ENCODE peak calls at places on chromosome X, in five cellular contexts. One of them, this sample, is unnamed.

GRCh38 chrX:10981491-10981890 is 129.6 kb upstream of the HCCS start:
- DNase-seq in fibroblast of lung: no peak
- DNase-seq in mesothelial cell of epicardium: no peak
- DNase-seq in heart left ventricle: no peak
- DNase-seq in Peyer's patch: no peak
- DNase-seq in this sample: no peak

GRCh38 chrX:2846992-2847391 is 18.3 kb downstream of the GYG2 start:
- DNase-seq in mesothelial cell of epicardium: no peak
- DNase-seq in fibroblast of lung: no peak
- DNase-seq in heart left ventricle: no peak
- DNase-seq in Peyer's patch: no peak
- DNase-seq in this sample: no peak

GRCh38 chrX:132671229-132671641 is 182.4 kb upstream of the MBNL3 start:
- DNase-seq in heart left ventricle: no peak
- DNase-seq in fibroblast of lung: peak
- DNase-seq in Peyer's patch: no peak
- DNase-seq in mesothelial cell of epicardium: no peak
- DNase-seq in this sample: no peak

GRCh38 chrX:101417981-101418841 is 10.2 kb downstream of the HNRNPH2 start:
- DNase-seq in mesothelial cell of epicardium: peak
- DNase-seq in heart left ventricle: peak
- DNase-seq in Peyer's patch: peak
- DNase-seq in fibroblast of lung: peak
- DNase-seq in this sample: no peak

GRCh38 chrX:39320165-39320564 is 518.9 kb downstream of the MID1IP1 start:
- DNase-seq in heart left ventricle: no peak
- DNase-seq in mesothelial cell of epicardium: no peak
- DNase-seq in Peyer's patch: no peak
- DNase-seq in fibroblast of lung: no peak
- DNase-seq in this sample: no peak

GRCh38 chrX:13082286-13083065 is 38.1 kb upstream of the FAM9C start:
- DNase-seq in heart left ventricle: no peak
- DNase-seq in mesothelial cell of epicardium: no peak
- DNase-seq in fibroblast of lung: no peak
- DNase-seq in Peyer's patch: no peak
- DNase-seq in this sample: no peak

GRCh38 chrX:149825424-149825823 is 43.7 kb downstream of the MAGEA9 start:
- DNase-seq in Peyer's patch: no peak
- DNase-seq in mesothelial cell of epicardium: no peak
- DNase-seq in heart left ventricle: no peak
- DNase-seq in fibroblast of lung: no peak
- DNase-seq in this sample: no peak

GRCh38 chrX:75273483-75273882 is 402 bp upstream of the UPRT start:
- DNase-seq in heart left ventricle: no peak
- DNase-seq in Peyer's patch: no peak
- DNase-seq in mesothelial cell of epicardium: no peak
- DNase-seq in fibroblast of lung: no peak
- DNase-seq in this sample: no peak

GRCh38 chrX:14032383-14032782 is 2.7 kb upstream of the GEMIN8 start:
- DNase-seq in fibroblast of lung: peak
- DNase-seq in Peyer's patch: peak
- DNase-seq in heart left ventricle: peak
- DNase-seq in mesothelial cell of epicardium: peak
- DNase-seq in this sample: no peak

GRCh38 chrX:2628751-2629315 is 62.3 kb upstream of the CD99 start:
- DNase-seq in heart left ventricle: no peak
- DNase-seq in mesothelial cell of epicardium: no peak
- DNase-seq in Peyer's patch: no peak
- DNase-seq in fibroblast of lung: no peak
- DNase-seq in this sample: no peak

GRCh38 chrX:37603938-37604409 is 32.5 kb downstream of the LANCL3 start:
- DNase-seq in heart left ventricle: peak
- DNase-seq in fibroblast of lung: peak
- DNase-seq in mesothelial cell of epicardium: no peak
- DNase-seq in Peyer's patch: no peak
- DNase-seq in this sample: no peak

GRCh38 chrX:153674219-153674851 is 722 bp upstream of the PNCK start:
- DNase-seq in heart left ventricle: no peak
- DNase-seq in fibroblast of lung: no peak
- DNase-seq in Peyer's patch: no peak
- DNase-seq in mesothelial cell of epicardium: peak
- DNase-seq in this sample: no peak

GRCh38 chrX:150361070-150361776 is 1.9 kb upstream of the MAMLD1 start:
- DNase-seq in heart left ventricle: peak
- DNase-seq in fibroblast of lung: peak
- DNase-seq in Peyer's patch: no peak
- DNase-seq in mesothelial cell of epicardium: peak
- DNase-seq in this sample: no peak

GRCh38 chrX:13092455-13092941 is 48.1 kb upstream of the FAM9C start:
- DNase-seq in Peyer's patch: peak
- DNase-seq in heart left ventricle: peak
- DNase-seq in fibroblast of lung: no peak
- DNase-seq in mesothelial cell of epicardium: no peak
- DNase-seq in this sample: no peak

GRCh38 chrX:18934708-18935107 is 49.2 kb downstream of the PHKA2 start:
- DNase-seq in fibroblast of lung: no peak
- DNase-seq in Peyer's patch: no peak
- DNase-seq in heart left ventricle: no peak
- DNase-seq in mesothelial cell of epicardium: no peak
- DNase-seq in this sample: no peak

GRCh38 chrX:103734125-103734760 is 23.5 kb downstream of the TMEM31 start:
- DNase-seq in Peyer's patch: no peak
- DNase-seq in heart left ventricle: no peak
- DNase-seq in mesothelial cell of epicardium: no peak
- DNase-seq in fibroblast of lung: peak
- DNase-seq in this sample: no peak

GRCh38 chrX:153687121-153688039 is at the start of gene SLC6A8:
- DNase-seq in fibroblast of lung: peak
- DNase-seq in mesothelial cell of epicardium: peak
- DNase-seq in Peyer's patch: peak
- DNase-seq in heart left ventricle: peak
- DNase-seq in this sample: no peak

GRCh38 chrX:125101971-125102750 is 217.5 kb upstream of the TEX13C start:
- DNase-seq in fibroblast of lung: no peak
- DNase-seq in mesothelial cell of epicardium: no peak
- DNase-seq in Peyer's patch: no peak
- DNase-seq in heart left ventricle: no peak
- DNase-seq in this sample: no peak

GRCh38 chrX:14064632-14065432 is 35.1 kb upstream of the GEMIN8 start:
- DNase-seq in fibroblast of lung: peak
- DNase-seq in mesothelial cell of epicardium: no peak
- DNase-seq in Peyer's patch: no peak
- DNase-seq in heart left ventricle: no peak
- DNase-seq in this sample: no peak

GRCh38 chrX:136646602-136647239 is 1.2 kb upstream of the CD40LG start:
- DNase-seq in heart left ventricle: no peak
- DNase-seq in mesothelial cell of epicardium: no peak
- DNase-seq in fibroblast of lung: no peak
- DNase-seq in Peyer's patch: peak
- DNase-seq in this sample: no peak

GRCh38 chrX:11929476-11929875 is 171.4 kb downstream of the MSL3 start:
- DNase-seq in heart left ventricle: no peak
- DNase-seq in fibroblast of lung: no peak
- DNase-seq in mesothelial cell of epicardium: no peak
- DNase-seq in Peyer's patch: no peak
- DNase-seq in this sample: no peak

GRCh38 chrX:129650183-129650689 is 4.5 kb downstream of the APLN start:
- DNase-seq in heart left ventricle: no peak
- DNase-seq in Peyer's patch: no peak
- DNase-seq in mesothelial cell of epicardium: no peak
- DNase-seq in fibroblast of lung: no peak
- DNase-seq in this sample: no peak

GRCh38 chrX:129646721-129647587 is 7.8 kb downstream of the APLN start:
- DNase-seq in Peyer's patch: no peak
- DNase-seq in fibroblast of lung: no peak
- DNase-seq in heart left ventricle: no peak
- DNase-seq in mesothelial cell of epicardium: no peak
- DNase-seq in this sample: no peak

GRCh38 chrX:129649268-129650182 is 5.2 kb downstream of the APLN start:
- DNase-seq in heart left ventricle: no peak
- DNase-seq in fibroblast of lung: peak
- DNase-seq in mesothelial cell of epicardium: no peak
- DNase-seq in Peyer's patch: no peak
- DNase-seq in this sample: no peak

GRCh38 chrX:129648514-129649267 is 6.1 kb downstream of the APLN start:
- DNase-seq in heart left ventricle: no peak
- DNase-seq in Peyer's patch: no peak
- DNase-seq in fibroblast of lung: no peak
- DNase-seq in mesothelial cell of epicardium: no peak
- DNase-seq in this sample: no peak

GRCh38 chrX:129647588-129648410 is 7.0 kb downstream of the APLN start:
- DNase-seq in mesothelial cell of epicardium: no peak
- DNase-seq in Peyer's patch: no peak
- DNase-seq in heart left ventricle: no peak
- DNase-seq in fibroblast of lung: no peak
- DNase-seq in this sample: no peak
- TF ChIP-seq CTCF in mesothelial cell of epicardium: no peak
- TF ChIP-seq CTCF in Peyer's patch: no peak
- TF ChIP-seq CTCF in heart left ventricle: no peak
- TF ChIP-seq CTCF in fibroblast of lung: no peak
- TF ChIP-seq CTCF in this sample: no peak

GRCh38 chrX:109886122-109886761 is 116.7 kb upstream of the TMEM164 start:
- DNase-seq in mesothelial cell of epicardium: no peak
- DNase-seq in Peyer's patch: no peak
- DNase-seq in fibroblast of lung: peak
- DNase-seq in heart left ventricle: peak
- DNase-seq in this sample: no peak
- TF ChIP-seq CTCF in mesothelial cell of epicardium: peak
- TF ChIP-seq CTCF in Peyer's patch: peak
- TF ChIP-seq CTCF in fibroblast of lung: peak
- TF ChIP-seq CTCF in heart left ventricle: peak
- TF ChIP-seq CTCF in this sample: peak

GRCh38 chrX:134752558-134752957 is 94.3 kb upstream of the PLAC1 start:
- DNase-seq in mesothelial cell of epicardium: no peak
- DNase-seq in heart left ventricle: no peak
- DNase-seq in fibroblast of lung: no peak
- DNase-seq in Peyer's patch: no peak
- DNase-seq in this sample: no peak

GRCh38 chrX:134758652-134759051 is 100.4 kb upstream of the PLAC1 start:
- DNase-seq in fibroblast of lung: no peak
- DNase-seq in mesothelial cell of epicardium: no peak
- DNase-seq in heart left ventricle: no peak
- DNase-seq in Peyer's patch: no peak
- DNase-seq in this sample: no peak

GRCh38 chrX:134749651-134750450 is 91.6 kb upstream of the PLAC1 start:
- DNase-seq in fibroblast of lung: no peak
- DNase-seq in mesothelial cell of epicardium: no peak
- DNase-seq in heart left ventricle: no peak
- DNase-seq in Peyer's patch: no peak
- DNase-seq in this sample: no peak

GRCh38 chrX:134753185-134754008 is 95.1 kb upstream of the PLAC1 start:
- DNase-seq in fibroblast of lung: peak
- DNase-seq in mesothelial cell of epicardium: no peak
- DNase-seq in heart left ventricle: no peak
- DNase-seq in Peyer's patch: no peak
- DNase-seq in this sample: no peak
- TF ChIP-seq CTCF in fibroblast of lung: no peak
- TF ChIP-seq CTCF in mesothelial cell of epicardium: no peak
- TF ChIP-seq CTCF in heart left ventricle: peak
- TF ChIP-seq CTCF in Peyer's patch: no peak
- TF ChIP-seq CTCF in this sample: peak

DNA sequence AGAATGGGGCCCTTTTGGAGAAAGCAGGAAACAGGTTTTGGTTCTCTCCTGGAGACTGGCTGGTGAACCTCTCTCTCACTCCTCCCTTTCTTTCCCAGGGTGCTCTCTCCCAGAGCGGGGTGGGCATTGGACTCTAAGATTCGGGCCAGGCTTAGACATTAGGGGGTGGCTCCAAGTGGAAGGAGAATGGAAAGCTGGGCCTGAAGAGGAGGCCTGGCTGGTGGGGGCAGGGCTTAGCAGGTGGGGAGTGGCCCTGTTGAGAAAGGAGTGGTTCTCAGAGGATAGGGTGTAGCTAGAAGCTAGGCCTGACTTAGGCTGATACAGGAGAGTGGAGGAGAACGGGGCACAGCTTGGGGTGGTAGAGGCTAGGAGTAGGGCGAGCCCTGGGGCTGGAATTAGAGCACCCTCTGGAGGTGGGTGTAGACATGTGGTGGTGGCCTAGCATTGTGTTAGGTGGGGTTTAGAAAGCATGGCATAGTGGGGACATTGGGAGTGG is 5.7 kb downstream of the PLP2 start:
- DNase-seq in heart left ventricle: no peak
- DNase-seq in mesothelial cell of epicardium: no peak
- DNase-seq in Peyer's patch: no peak
- DNase-seq in fibroblast of lung: no peak
- DNase-seq in this sample: no peak
- TF ChIP-seq CTCF in heart left ventricle: no peak
- TF ChIP-seq CTCF in mesothelial cell of epicardium: no peak
- TF ChIP-seq CTCF in Peyer's patch: no peak
- TF ChIP-seq CTCF in fibroblast of lung: no peak
- TF ChIP-seq CTCF in this sample: no peak

DNA sequence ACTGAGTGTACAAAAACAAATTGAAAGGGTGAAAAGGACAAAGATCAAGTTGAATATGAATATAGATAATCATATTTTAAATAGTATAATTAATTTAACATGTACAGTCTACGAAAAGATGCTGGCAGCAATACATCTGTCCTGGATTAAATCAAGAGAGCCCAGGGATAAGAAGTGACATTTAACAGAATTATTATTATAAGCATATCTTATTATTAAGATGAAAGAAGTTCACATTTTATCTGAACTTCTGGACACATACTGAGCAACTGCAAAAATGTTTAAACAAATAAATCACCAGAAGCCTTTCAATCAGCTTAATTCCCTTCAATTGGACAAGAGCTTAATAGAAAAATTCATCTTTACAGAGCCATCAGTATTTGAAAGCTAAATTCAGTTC is 50.4 kb downstream of the SERTM2 start:
- DNase-seq in heart left ventricle: no peak
- DNase-seq in fibroblast of lung: no peak
- DNase-seq in mesothelial cell of epicardium: no peak
- DNase-seq in Peyer's patch: no peak
- DNase-seq in this sample: no peak
- TF ChIP-seq CTCF in heart left ventricle: no peak
- TF ChIP-seq CTCF in fibroblast of lung: no peak
- TF ChIP-seq CTCF in mesothelial cell of epicardium: no peak
- TF ChIP-seq CTCF in Peyer's patch: no peak
- TF ChIP-seq CTCF in this sample: no peak

GRCh38 chrX:9882669-9883446 is 84.3 kb upstream of the CLDN34 start:
- DNase-seq in heart left ventricle: no peak
- DNase-seq in fibroblast of lung: peak
- DNase-seq in mesothelial cell of epicardium: no peak
- DNase-seq in Peyer's patch: no peak
- DNase-seq in this sample: no peak
- TF ChIP-seq CTCF in heart left ventricle: no peak
- TF ChIP-seq CTCF in fibroblast of lung: no peak
- TF ChIP-seq CTCF in mesothelial cell of epicardium: no peak
- TF ChIP-seq CTCF in Peyer's patch: no peak
- TF ChIP-seq CTCF in this sample: peak

GRCh38 chrX:139759637-139760036 is 51.7 kb upstream of the MCF2 start:
- DNase-seq in mesothelial cell of epicardium: no peak
- DNase-seq in fibroblast of lung: peak
- DNase-seq in Peyer's patch: no peak
- DNase-seq in heart left ventricle: no peak
- DNase-seq in this sample: no peak
- TF ChIP-seq CTCF in mesothelial cell of epicardium: peak
- TF ChIP-seq CTCF in fibroblast of lung: peak
- TF ChIP-seq CTCF in Peyer's patch: no peak
- TF ChIP-seq CTCF in heart left ventricle: peak
- TF ChIP-seq CTCF in this sample: peak

GRCh38 chrX:41558531-41558930 is 111.4 kb downstream of the NYX start:
- DNase-seq in fibroblast of lung: no peak
- DNase-seq in heart left ventricle: no peak
- DNase-seq in Peyer's patch: no peak
- DNase-seq in mesothelial cell of epicardium: no peak
- DNase-seq in this sample: no peak
- TF ChIP-seq CTCF in fibroblast of lung: peak
- TF ChIP-seq CTCF in heart left ventricle: peak
- TF ChIP-seq CTCF in Peyer's patch: no peak
- TF ChIP-seq CTCF in mesothelial cell of epicardium: no peak
- TF ChIP-seq CTCF in this sample: peak

GRCh38 chrX:139936259-139936658 is 3.4 kb upstream of the ATP11C start:
- DNase-seq in Peyer's patch: no peak
- DNase-seq in heart left ventricle: no peak
- DNase-seq in fibroblast of lung: no peak
- DNase-seq in mesothelial cell of epicardium: no peak
- DNase-seq in this sample: no peak
- TF ChIP-seq CTCF in Peyer's patch: no peak
- TF ChIP-seq CTCF in heart left ventricle: no peak
- TF ChIP-seq CTCF in fibroblast of lung: no peak
- TF ChIP-seq CTCF in mesothelial cell of epicardium: no peak
- TF ChIP-seq CTCF in this sample: no peak

This sample was measured in D721Med.